ENCODE peak calls at places on chromosomes 12 and 14, in five cellular contexts. Y, X, K, B and H are unnamed samples.

GRCh38 chr14:26765768-26766550 is 168.1 kb upstream of the NOVA1 start:
- DNase-seq in Y (peak; percentile 90), X (no peak), K (no peak), B (no peak), H (no peak)

GRCh38 chr14:52835122-52835903 is 43.9 kb upstream of the GNPNAT1 start:
- DNase-seq in Y (peak; percentile 6), X (peak; percentile 47), K (no peak), B (no peak), H (peak; percentile 35)

GRCh38 chr12:39123580-39123979 is 218.2 kb upstream of the CPNE8 start:
- DNase-seq in Y (no peak), X (no peak), K (no peak), B (no peak), H (no peak)

GRCh38 chr12:76024942-76025600 is 6.5 kb downstream of the PHLDA1 start:
- DNase-seq in Y (peak; percentile 78), X (no peak), K (no peak), B (no peak), H (no peak)

GRCh38 chr14:93011650-93012317 is 88.8 kb downstream of the CHGA start:
- DNase-seq in Y (no peak), X (no peak), K (no peak), B (no peak), H (no peak)

GRCh38 chr14:89247457-89248122 is 169.4 kb downstream of the FOXN3 start:
- DNase-seq in Y (no peak), X (no peak), K (no peak), B (no peak), H (no peak)

GRCh38 chr14:100586520-100587247 is 533 bp downstream of the BEGAIN start:
- DNase-seq in Y (peak; percentile 13), X (peak; percentile 47), K (peak; percentile 65), B (no peak), H (peak; percentile 80)

GRCh38 chr12:102423447-102423846 is 56.9 kb downstream of the IGF1 start:
- DNase-seq in Y (no peak), X (no peak), K (no peak), B (no peak), H (no peak)

GRCh38 chr14:99775351-99775750 is 17.9 kb upstream of the EML1 start:
- DNase-seq in Y (no peak), X (peak; percentile 27), K (peak; percentile 29), B (no peak), H (no peak)

GRCh38 chr12:12442548-12443071 is 85.7 kb downstream of the BORCS5 start:
- DNase-seq in Y (no peak), X (no peak), K (no peak), B (no peak), H (no peak)

GRCh38 chr12:89166525-89166934 is 185.8 kb downstream of the DUSP6 start:
- DNase-seq in Y (no peak), X (no peak), K (no peak), B (no peak), H (no peak)

GRCh38 chr12:21656931-21657335 is 709 bp downstream of the LDHB start:
- DNase-seq in Y (no peak), X (peak; percentile 53), K (peak; percentile 66), B (peak; percentile 12), H (peak; percentile 34)

GRCh38 chr12:65094722-65095121 is 26.4 kb downstream of the WIF1 start:
- DNase-seq in Y (no peak), X (no peak), K (no peak), B (no peak), H (no peak)

GRCh38 chr14:104858811-104859426 is 6.1 kb upstream of the CEP170B start:
- DNase-seq in Y (no peak), X (no peak), K (no peak), B (no peak), H (no peak)

GRCh38 chr12:109261087-109261486 is 48.0 kb downstream of the FOXN4 start:
- DNase-seq in Y (no peak), X (peak; percentile 27), K (no peak), B (no peak), H (no peak)

GRCh38 chr14:60648169-60648933 is 926 bp downstream of the SIX1 start:
- DNase-seq in Y (no peak), X (peak; percentile 45), K (no peak), B (no peak), H (peak; percentile 34)

GRCh38 chr12:78181544-78182162 is 351.0 kb downstream of the NAV3 start:
- DNase-seq in Y (no peak), X (peak; percentile 63), K (no peak), B (no peak), H (no peak)

GRCh38 chr12:131911851-131912525 is 17.1 kb upstream of the PUS1 start:
- DNase-seq in Y (no peak), X (no peak), K (no peak), B (no peak), H (peak; percentile 20)

GRCh38 chr14:54267172-54267571 is 129.6 kb upstream of the CDKN3 start:
- DNase-seq in Y (no peak), X (no peak), K (no peak), B (no peak), H (no peak)

GRCh38 chr12:62983594-62983993 is 48.6 kb upstream of the PPM1H start:
- DNase-seq in Y (no peak), X (peak; percentile 63), K (no peak), B (no peak), H (no peak)

GRCh38 chr12:114371250-114371649 is 34.7 kb downstream of the TBX5 start:
- DNase-seq in Y (no peak), X (peak; percentile 21), K (no peak), B (no peak), H (no peak)

GRCh38 chr12:124321556-124322270 is 26.8 kb downstream of the RFLNA start:
- DNase-seq in Y (no peak), X (no peak), K (no peak), B (no peak), H (no peak)

GRCh38 chr14:89721330-89721729 is 233.2 kb downstream of the EFCAB11 start:
- DNase-seq in Y (no peak), X (no peak), K (no peak), B (no peak), H (no peak)

GRCh38 chr12:120252071-120252906 is 13.2 kb downstream of the PXN start:
- DNase-seq in Y (no peak), X (no peak), K (peak; percentile 77), B (no peak), H (no peak)

GRCh38 chr12:64665506-64665905 is 55.2 kb downstream of the RASSF3 start:
- DNase-seq in Y (no peak), X (peak; percentile 77), K (no peak), B (no peak), H (no peak)

GRCh38 chr12:7078163-7078562 is 14.1 kb downstream of the C1R start:
- DNase-seq in Y (no peak), X (no peak), K (no peak), B (no peak), H (no peak)

GRCh38 chr14:67744057-67744456 is 42.4 kb downstream of the RDH12 start:
- DNase-seq in Y (no peak), X (no peak), K (no peak), B (no peak), H (no peak)

GRCh38 chr12:100154472-100155247 is 12.0 kb upstream of the BLTP3B start:
- DNase-seq in Y (no peak), X (peak; percentile 96), K (peak; percentile 91), B (peak; percentile 51), H (peak; percentile 82)

GRCh38 chr12:102833687-102834435 is 83.2 kb downstream of the PAH start:
- DNase-seq in Y (no peak), X (peak; percentile 79), K (no peak), B (no peak), H (peak; percentile 61)

GRCh38 chr12:1552978-1553471 is 41.4 kb downstream of the FBXL14 start:
- DNase-seq in Y (no peak), X (no peak), K (no peak), B (no peak), H (no peak)

GRCh38 chr14:24195186-24196070 is at the start of gene TM9SF1:
- DNase-seq in Y (peak; percentile 46), X (peak; percentile 88), K (peak; percentile 93), B (peak; percentile 76), H (peak; percentile 95)

GRCh38 chr12:97194551-97194950 is 268.1 kb upstream of the RMST start:
- DNase-seq in Y (no peak), X (no peak), K (no peak), B (no peak), H (no peak)

GRCh38 chr14:98069712-98070133 is 1202.3 kb downstream of the BCL11B start:
- DNase-seq in Y (no peak), X (peak; percentile 60), K (no peak), B (no peak), H (peak; percentile 27)

GRCh38 chr14:61620130-61620946 is 75.0 kb upstream of the HIF1A start:
- DNase-seq in Y (peak; percentile 64), X (no peak), K (no peak), B (no peak), H (no peak)

GRCh38 chr12:47017901-47018479 is 61.4 kb upstream of the PCED1B start:
- DNase-seq in Y (peak; percentile 44), X (no peak), K (no peak), B (no peak), H (no peak)

GRCh38 chr14:51479584-51480305 is 172.0 kb upstream of the FRMD6 start:
- DNase-seq in Y (no peak), X (no peak), K (no peak), B (no peak), H (no peak)

GRCh38 chr14:55586411-55586810 is 6.4 kb downstream of the KTN1 start:
- DNase-seq in Y (no peak), X (no peak), K (no peak), B (no peak), H (no peak)

GRCh38 chr14:56342419-56342901 is 224.2 kb downstream of the PELI2 start:
- DNase-seq in Y (no peak), X (no peak), K (no peak), B (no peak), H (no peak)

GRCh38 chr12:16346931-16347330 is 514 bp upstream of the MGST1 start:
- DNase-seq in Y (no peak), X (no peak), K (no peak), B (no peak), H (no peak)